ENCODE peak calls at places on chromosomes 1 and 21, in nine cellular contexts. D is activated CD4-positive, alpha-beta T cell treated with anti-CD3 and anti-CD28 coated beads for 48 hours; A is posterior cingulate gyrus; J is nephron progenitor cell; E is non-pigmented ciliary epithelial cell; U is neural crest cell; V is heart left ventricle; F is kidney tubule cell; R is RCC 7860. O is an unnamed sample.

GRCh38 chr1:111857251-111857651 is 101.5 kb downstream of the DDX20 start:
- DNase-seq in V (no peak), R (no peak), A (peak; percentile 59), D (no peak), F (no peak), E (no peak), J (no peak), U (no peak), O (no peak)

GRCh38 chr1:35810096-35810860 is 2.5 kb downstream of the AGO4 start:
- DNase-seq in E (peak; percentile 10), F (peak; percentile 67), D (no peak), U (no peak), J (no peak), V (no peak), R (no peak), A (no peak), O (no peak)

GRCh38 chr1:52904590-52905375 is 16.8 kb downstream of the ECHDC2 start:
- DNase-seq in V (no peak), E (no peak), U (peak; percentile 32), A (no peak), J (peak; percentile 29), D (peak; percentile 59), F (peak; percentile 26), R (no peak), O (peak; percentile 77)

GRCh38 chr1:221478050-221478949 is 263.6 kb downstream of the DUSP10 start:
- DNase-seq in U (peak; percentile 7), J (peak; percentile 33), A (peak; percentile 58), V (peak; percentile 60), E (peak; percentile 73), R (peak; percentile 91), D (peak; percentile 62), F (peak; percentile 95), O (peak; percentile 20)

GRCh38 chr1:27589841-27590426 is 14.0 kb downstream of the AHDC1 start:
- DNase-seq in E (no peak), A (no peak), U (no peak), J (no peak), R (peak; percentile 37), F (peak; percentile 68), V (no peak), D (no peak), O (no peak)

GRCh38 chr1:197841828-197842573 is 60.4 kb upstream of the C1orf53 start:
- DNase-seq in J (no peak), U (no peak), V (no peak), A (no peak), D (no peak), F (peak; percentile 39), R (no peak), E (no peak), O (no peak)

GRCh38 chr1:34790985-34791384 is 1.8 kb upstream of the GJA4 start:
- DNase-seq in D (no peak), J (no peak), A (no peak), V (no peak), F (no peak), E (no peak), R (no peak), U (no peak), O (no peak)

GRCh38 chr1:39925727-39926342 is 24.1 kb upstream of the MYCL start:
- DNase-seq in A (no peak), E (no peak), D (no peak), V (no peak), U (no peak), R (no peak), F (peak; percentile 37), J (no peak), O (no peak)

GRCh38 chr21:35222541-35222941 is 173.4 kb upstream of the RUNX1 start:
- DNase-seq in J (no peak), E (no peak), F (no peak), U (no peak), D (peak; percentile 52), V (no peak), A (no peak), R (no peak), O (no peak)

GRCh38 chr1:205226868-205227583 is 720 bp upstream of the TMCC2 start:
- DNase-seq in R (peak; percentile 29), D (no peak), E (no peak), F (peak; percentile 72), U (no peak), A (no peak), J (no peak), V (no peak), O (no peak)

GRCh38 chr1:117838911-117839310 is 90.5 kb downstream of the GDAP2 start:
- DNase-seq in F (peak; percentile 39), U (no peak), V (no peak), R (peak; percentile 26), D (no peak), A (no peak), E (no peak), J (no peak), O (no peak)

GRCh38 chr1:36669297-36669696 is 186.6 kb upstream of the CSF3R start:
- DNase-seq in E (no peak), J (no peak), R (no peak), V (no peak), D (no peak), F (no peak), A (no peak), U (no peak), O (no peak)